ENCODE peak calls at places on chromosomes 3 and 15, in six cellular contexts. O is activated CD4-positive, alpha-beta T cell treated with anti-CD3 and anti-CD28 coated beads for 36 hours; Q is mucosa of gallbladder; G is RPMI7951; T is tibial artery; H is stromal cell of bone marrow. E is an unnamed sample.

GRCh38 chr3:47385796-47386195 is 5.0 kb downstream of the PTPN23 start:
- DNase-seq in O (no peak), Q (no peak), G (no peak), T (no peak), H (no peak), E (no peak)

GRCh38 chr3:133138017-133138416 is 99.8 kb downstream of the TMEM108 start:
- DNase-seq in O (no peak), Q (no peak), G (no peak), T (no peak), H (no peak), E (no peak)

GRCh38 chr3:50491023-50491422 is 12.4 kb downstream of the CACNA2D2 start:
- DNase-seq in O (peak), Q (no peak), G (no peak), T (no peak), H (no peak), E (no peak)

GRCh38 chr15:87362531-87362930 is 894.0 kb downstream of the NTRK3 start:
- DNase-seq in O (no peak), Q (no peak), G (peak), T (no peak), H (no peak), E (no peak)

GRCh38 chr3:123883656-123884257 is 375 bp downstream of the MYLK start:
- DNase-seq in O (no peak), Q (no peak), G (no peak), T (peak), H (no peak), E (peak)

GRCh38 chr15:64029111-64029510 is 17.2 kb downstream of the DAPK2 start:
- DNase-seq in O (no peak), Q (no peak), G (no peak), T (no peak), H (no peak), E (no peak)

GRCh38 chr15:26516102-26516980 is 256.5 kb downstream of the GABRB3 start:
- DNase-seq in O (no peak), Q (no peak), G (no peak), T (no peak), H (no peak), E (no peak)

GRCh38 chr15:101189708-101190107 is 62.1 kb downstream of the CHSY1 start:
- DNase-seq in O (no peak), Q (no peak), G (no peak), T (no peak), H (no peak), E (no peak)

GRCh38 chr3:71641669-71642068 is 58.1 kb upstream of the FOXP1 start:
- DNase-seq in O (no peak), Q (no peak), G (peak), T (no peak), H (no peak), E (no peak)

E was measured in myocyte.